ENCODE peak calls at places on chromosomes 5 and 9, in five cellular contexts. J is H1, N is mesenchymal stem cell, Y is fibroblast of lung, D is adipocyte. X is an unnamed sample. For H3K36me3 and H3K4me1, the result is how much of the 10 kb centered on the place peaks cover.

GRCh38 chr9:95017062-95017461 is 290.6 kb downstream of the AOPEP start:
- DNase-seq in J (no peak), N (no peak), Y (peak), D (peak), X (no peak)

GRCh38 chr5:128876848-128877387 is 88.4 kb upstream of the SLC27A6 start:
- DNase-seq in J (no peak), N (no peak), Y (no peak), D (no peak), X (no peak)

GRCh38 chr9:18969095-18969494 is 63.9 kb downstream of the SAXO1 start:
- DNase-seq in J (no peak), N (no peak), Y (no peak), D (no peak), X (no peak)

GRCh38 chr9:134410835-134411217 is 84.6 kb downstream of the RXRA start:
- DNase-seq in J (no peak), N (no peak), Y (no peak), D (no peak), X (no peak)

GRCh38 chr5:108736855-108737254 is 10.8 kb upstream of the FER start:
- DNase-seq in J (no peak), N (no peak), Y (no peak), D (no peak), X (no peak)

GRCh38 chr9:97714435-97714834 is 17.3 kb upstream of the XPA start:
- DNase-seq in J (no peak), N (peak), Y (peak), D (peak), X (no peak)

GRCh38 chr9:88187631-88188030 is 49.4 kb upstream of the SPATA31C2 start:
- DNase-seq in J (no peak), N (no peak), Y (no peak), D (peak), X (no peak)

GRCh38 chr5:150656191-150657132 is 4.6 kb upstream of the MYOZ3 start:
- DNase-seq in J (no peak), N (peak), Y (peak), D (peak), X (peak)

GRCh38 chr5:141486091-141486490 is 1.3 kb downstream of the PCDHGC4 start:
- DNase-seq in J (no peak), N (no peak), Y (no peak), D (no peak), X (no peak)

GRCh38 chr5:111774525-111774924 is 17.5 kb upstream of the NREP start:
- DNase-seq in J (no peak), N (peak), Y (peak), D (peak), X (peak)

GRCh38 chr5:159105318-159106053 is 5.8 kb upstream of the EBF1 start:
- DNase-seq in J (no peak), N (no peak), Y (no peak), D (no peak), X (no peak)

GRCh38 chr9:107856633-107857032 is 367.1 kb upstream of the KLF4 start:
- DNase-seq in J (no peak), N (no peak), Y (no peak), D (no peak), X (no peak)

GRCh38 chr5:31614147-31615030 is 24.5 kb upstream of the PDZD2 start:
- DNase-seq in J (no peak), N (no peak), Y (no peak), D (no peak), X (no peak)

GRCh38 chr9:4299006-4299795 is 667 bp downstream of the GLIS3 start:
- DNase-seq in J (no peak), N (peak), Y (peak), D (peak), X (peak)

GRCh38 chr9:79577969-79578723 is 6.4 kb downstream of the TLE4 start:
- DNase-seq in J (no peak), N (no peak), Y (peak), D (peak), X (no peak)

GRCh38 chr9:113309204-113309813 is 6.1 kb upstream of the RNF183 start:
- DNase-seq in J (no peak), N (peak), Y (peak), D (peak), X (no peak)

GRCh38 chr5:176180339-176180738 is 57.9 kb upstream of the SIMC1 start:
- DNase-seq in J (no peak), N (peak), Y (peak), D (peak), X (no peak)

GRCh38 chr5:54571462-54571861 is 53.9 kb downstream of the SNX18 start:
- DNase-seq in J (peak), N (no peak), Y (no peak), D (no peak), X (no peak)

GRCh38 chr9:69086769-69087168 is 51.2 kb downstream of the FXN start:
- DNase-seq in J (no peak), N (peak), Y (peak), D (no peak), X (no peak)

GRCh38 chr5:72125931-72126620 is 18.8 kb downstream of the MAP1B start:
- DNase-seq in J (no peak), N (peak), Y (no peak), D (peak), X (no peak)

GRCh38 chr5:159891371-159891770 is 24.9 kb upstream of the ADRA1B start:
- DNase-seq in J (no peak), N (no peak), Y (no peak), D (no peak), X (no peak)

GRCh38 chr5:89374818-89375521 is 492.0 kb upstream of the MEF2C start:
- DNase-seq in J (no peak), N (no peak), Y (no peak), D (no peak), X (no peak)

GRCh38 chr9:70802206-70802605 is 319.2 kb downstream of the TRPM3 start:
- DNase-seq in J (no peak), N (no peak), Y (peak), D (peak), X (no peak)

GRCh38 chr9:133793471-133793870 is 55.3 kb upstream of the SARDH start:
- DNase-seq in J (no peak), N (no peak), Y (no peak), D (no peak), X (no peak)

GRCh38 chr5:59342181-59342580 is 551.3 kb downstream of the PDE4D start:
- DNase-seq in J (no peak), N (peak), Y (no peak), D (no peak), X (no peak)

GRCh38 chr5:5017827-5018559 is 122.1 kb upstream of the ADAMTS16 start:
- DNase-seq in J (no peak), N (no peak), Y (no peak), D (no peak), X (no peak)

GRCh38 chr9:105886136-105886535 is 191.8 kb downstream of the TMEM38B start:
- DNase-seq in J (no peak), N (no peak), Y (no peak), D (no peak), X (no peak)

GRCh38 chr5:110815916-110816605 is 77.3 kb downstream of the SLC25A46 start:
- DNase-seq in J (no peak), N (peak), Y (no peak), D (peak), X (no peak)

GRCh38 chr5:132420706-132421272 is 51.3 kb downstream of the SLC22A5 start:
- DNase-seq in J (no peak), N (no peak), Y (no peak), D (no peak), X (no peak)

GRCh38 chr9:18362901-18363685 is 110.9 kb upstream of the ADAMTSL1 start:
- DNase-seq in J (no peak), N (no peak), Y (peak), D (peak), X (no peak)

GRCh38 chr5:80070338-80071056 is 35.3 kb downstream of the THBS4 start:
- DNase-seq in J (no peak), N (no peak), Y (no peak), D (peak), X (no peak)

GRCh38 chr9:117979914-117980313 is 275.7 kb downstream of the TLR4 start:
- DNase-seq in J (no peak), N (no peak), Y (no peak), D (no peak), X (no peak)

GRCh38 chr5:67992919-67993318 is 222.6 kb upstream of the PIK3R1 start:
- DNase-seq in J (no peak), N (no peak), Y (peak), D (peak), X (no peak)

GRCh38 chr5:2310946-2311345 is 428.2 kb upstream of the IRX4 start:
- DNase-seq in J (no peak), N (no peak), Y (no peak), D (no peak), X (no peak)

GRCh38 chr5:154830219-154830595 is 20.2 kb downstream of the FAXDC2 start:
- DNase-seq in J (no peak), N (no peak), Y (no peak), D (no peak), X (no peak)
- H3K36me3 ChIP-seq in J (under half), N (half or more), Y (under half), D (under half), X (under half)

DNA sequence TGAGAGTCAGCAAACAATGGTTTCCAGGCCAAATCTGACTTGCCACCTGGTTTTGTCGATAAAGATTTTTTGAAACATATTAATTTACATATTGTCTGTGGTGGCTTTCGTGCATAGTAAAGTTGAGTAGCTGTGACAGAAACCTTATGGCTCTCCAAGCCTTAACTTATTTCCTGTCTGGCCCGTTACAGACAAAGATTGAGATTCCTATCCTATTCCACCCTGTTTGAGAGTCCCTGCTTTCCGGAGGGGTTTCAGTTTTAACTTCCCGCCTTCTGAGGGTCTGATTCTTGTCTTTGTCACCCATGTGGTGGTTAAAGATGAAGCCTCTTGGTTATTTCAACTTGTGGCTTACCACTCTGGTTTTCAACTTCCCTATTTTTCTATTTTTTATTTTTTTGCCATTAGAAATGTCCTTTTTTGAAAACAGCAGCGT is 11.4 kb downstream of the OTULIN start:
- DNase-seq in J (no peak), N (peak), Y (peak), D (no peak), X (no peak)
- H3K9ac ChIP-seq in J (no peak), N (no peak), Y (no peak), D (no peak), X (no peak)

GRCh38 chr5:95936812-95937397 is 24.7 kb downstream of the ELL2 start:
- DNase-seq in J (no peak), N (no peak), Y (no peak), D (no peak), X (no peak)
- H3K4me1 ChIP-seq in J (under half), N (under half), Y (under half), D (half or more), X (under half)

DNA sequence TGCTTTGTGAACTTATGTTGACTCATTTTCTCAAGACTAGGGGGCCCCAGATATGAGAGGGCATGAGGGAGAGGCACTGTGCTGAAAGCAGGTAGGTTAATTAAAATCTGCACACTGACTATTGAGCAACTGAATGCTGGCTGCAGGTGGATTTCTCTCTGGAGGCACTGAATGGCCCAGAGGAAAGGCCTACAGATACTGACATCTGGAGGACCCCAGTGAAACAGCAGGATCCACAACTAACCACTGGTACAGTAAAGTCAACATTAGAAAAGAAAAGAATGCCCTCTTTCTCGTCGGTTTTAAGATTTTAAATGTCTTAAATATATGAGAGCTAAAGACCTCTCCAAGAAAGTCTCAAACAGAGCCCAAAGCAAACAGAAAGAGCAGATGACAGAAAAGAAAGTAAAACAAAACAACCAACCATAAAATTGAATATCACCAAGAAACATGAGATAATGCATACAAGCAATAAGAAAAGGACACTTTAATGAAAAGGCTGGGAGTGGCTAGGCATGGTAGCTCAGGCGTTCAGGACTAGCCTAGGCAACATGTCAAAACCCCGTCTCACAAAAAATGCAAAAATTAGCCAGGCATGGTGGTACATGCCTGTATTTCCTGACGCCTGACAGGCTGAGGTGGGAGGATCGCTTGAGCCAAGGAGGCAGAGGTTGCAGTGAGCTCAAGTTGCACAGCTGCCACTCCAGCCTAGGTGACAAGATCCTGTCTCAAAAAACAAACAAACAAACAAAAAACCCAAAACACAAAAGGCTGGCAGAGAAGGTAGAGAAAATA is 43.3 kb downstream of the PUM3 start:
- DNase-seq in J (no peak), N (no peak), Y (peak), D (peak), X (no peak)
- H3K36me3 ChIP-seq in J (half or more), N (half or more), Y (under half), D (half or more), X (under half)

DNA sequence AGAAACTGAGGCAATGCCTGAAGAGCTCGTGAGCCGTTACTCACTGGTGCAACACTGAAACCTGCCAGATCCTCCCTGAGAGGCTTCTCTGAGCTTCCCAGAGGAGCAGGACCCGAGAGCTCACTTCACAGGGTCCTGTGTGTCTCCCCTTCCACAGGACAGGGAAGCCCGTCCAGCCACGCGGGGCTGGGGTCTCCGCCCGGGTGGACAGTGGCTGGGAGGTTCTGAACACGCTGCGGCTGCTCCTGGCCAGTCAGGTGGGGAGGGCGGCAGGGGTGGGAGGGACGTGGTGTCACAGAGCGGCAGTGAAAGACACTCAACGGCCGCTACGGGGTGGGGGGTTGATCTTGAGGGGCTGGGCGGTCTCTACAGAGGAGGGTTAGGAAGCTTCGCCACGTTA is 290 bp upstream of the ZDHHC11 start:
- DNase-seq in J (no peak), N (no peak), Y (no peak), D (no peak), X (no peak)
- H3K9ac ChIP-seq in J (no peak), N (no peak), Y (no peak), D (no peak), X (no peak)

DNA sequence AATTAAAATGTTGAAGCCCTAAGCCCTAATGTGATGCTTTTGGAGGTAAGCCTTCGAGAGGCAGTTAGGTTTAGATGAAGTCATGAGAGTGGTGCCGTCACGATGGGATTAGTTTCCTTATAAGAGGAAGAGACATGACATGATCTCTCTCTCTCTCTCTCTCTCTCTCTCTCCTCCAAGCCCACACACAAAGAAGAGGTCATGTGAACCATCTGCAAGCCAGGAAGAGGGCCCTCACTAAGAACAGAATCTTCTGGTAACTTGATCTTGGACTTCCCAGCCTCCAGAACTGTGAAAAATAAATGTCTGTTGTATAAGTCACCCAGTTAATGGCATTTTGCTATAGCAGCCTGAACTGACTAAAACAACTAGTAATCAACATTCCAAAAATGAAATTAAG is 175.5 kb downstream of the GNA14 start:
- DNase-seq in J (no peak), N (peak), Y (no peak), D (no peak), X (no peak)
- H3K4me1 ChIP-seq in J (under half), N (under half), Y (under half), D (under half), X (under half)

GRCh38 chr9:33040792-33041458 is 15.9 kb downstream of the DNAJA1 start:
- DNase-seq in J (no peak), N (no peak), Y (peak), D (no peak), X (no peak)

GRCh38 chr9:33042528-33042927 is 17.5 kb downstream of the DNAJA1 start:
- DNase-seq in J (no peak), N (no peak), Y (no peak), D (no peak), X (no peak)

GRCh38 chr9:33044677-33045282 is 19.7 kb downstream of the DNAJA1 start:
- DNase-seq in J (no peak), N (no peak), Y (peak), D (peak), X (no peak)

GRCh38 chr9:33041459-33042188 is 16.6 kb downstream of the DNAJA1 start:
- DNase-seq in J (no peak), N (peak), Y (peak), D (peak), X (no peak)

DNA sequence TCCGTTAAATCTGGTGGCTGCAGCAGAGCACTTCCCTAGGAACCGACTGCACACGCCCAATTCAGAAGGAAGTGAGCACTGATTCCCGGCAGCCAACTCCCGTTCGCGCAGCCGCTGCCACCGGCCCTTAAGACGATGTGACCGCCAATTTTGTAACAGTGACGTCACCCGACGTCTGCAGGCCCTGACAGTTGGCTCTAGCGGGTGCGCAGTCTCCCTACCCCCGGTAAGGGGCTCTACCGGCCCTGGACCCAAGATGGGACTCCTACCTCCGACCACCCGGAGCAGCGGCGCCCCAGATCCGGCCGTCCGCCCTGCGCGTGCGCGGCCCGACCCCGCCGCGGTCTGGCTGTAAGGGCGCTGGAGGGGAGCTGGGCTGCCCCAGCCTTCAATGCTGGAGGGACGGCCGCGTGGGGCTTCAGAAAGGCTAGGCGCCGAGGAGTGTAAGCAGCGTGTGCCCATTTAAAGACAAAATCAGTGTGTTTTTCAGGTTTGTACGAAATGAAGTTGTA is 19.1 kb downstream of the DNAJA1 start:
- DNase-seq in J (peak), N (peak), Y (peak), D (peak), X (peak)
- H3K36me3 ChIP-seq in J (under half), N (half or more), Y (under half), D (under half), X (under half)

GRCh38 chr5:172748341-172748843 is 22.6 kb downstream of the DUSP1 start:
- DNase-seq in J (no peak), N (peak), Y (peak), D (no peak), X (peak)
- H3K9ac ChIP-seq in J (no peak), N (no peak), Y (peak), D (no peak), X (peak)

DNA sequence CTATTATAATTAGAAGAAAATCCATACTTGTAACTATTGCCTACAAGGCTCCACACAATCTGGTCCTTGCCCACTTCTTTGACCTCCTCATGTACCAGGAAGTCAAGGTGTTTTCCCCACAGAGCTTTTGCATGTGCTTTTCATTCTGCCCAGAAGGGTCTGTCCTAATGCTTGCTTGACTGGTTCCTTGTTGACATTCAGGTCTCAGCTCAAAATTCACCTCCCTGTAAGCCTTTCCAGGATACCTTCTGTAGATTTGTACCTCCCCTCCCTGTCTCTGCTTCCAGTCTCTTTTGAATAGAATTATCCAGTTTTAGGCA is 33.6 kb upstream of the HSD17B4 start:
- DNase-seq in J (no peak), N (no peak), Y (no peak), D (no peak), X (no peak)
- H3K4me1 ChIP-seq in J (under half), N (under half), Y (under half), D (under half), X (under half)

GRCh38 chr5:179889885-179890284 is 17.8 kb downstream of the TBC1D9B start:
- DNase-seq in J (no peak), N (no peak), Y (no peak), D (no peak), X (no peak)
- H3K36me3 ChIP-seq in J (under half), N (half or more), Y (under half), D (half or more), X (under half)

X was measured in kidney.